ENCODE peak calls at places on chromosome 16, in eight cellular contexts. One of them, this sample, is unnamed.

GRCh38 chr16:84916850-84917249 is 94.5 kb downstream of the ZDHHC7 start:
- DNase-seq in upper lobe of right lung: no peak
- DNase-seq in naive B cell: no peak
- DNase-seq in NCI-H345: peak; percentile 0
- DNase-seq in BE2C: no peak
- DNase-seq in kidney: no peak
- DNase-seq in fibroblast of pulmonary artery: no peak
- DNase-seq in NCI-H524: peak; percentile 17
- DNase-seq in this sample: no peak

GRCh38 chr16:81823111-81823510 is 44.0 kb downstream of the PLCG2 start:
- DNase-seq in upper lobe of right lung: no peak
- DNase-seq in naive B cell: peak; percentile 84
- DNase-seq in NCI-H345: no peak
- DNase-seq in BE2C: no peak
- DNase-seq in kidney: no peak
- DNase-seq in fibroblast of pulmonary artery: no peak
- DNase-seq in NCI-H524: no peak
- DNase-seq in this sample: no peak

GRCh38 chr16:87033541-87034300 is 283.5 kb downstream of the C16orf95 start:
- DNase-seq in upper lobe of right lung: no peak
- DNase-seq in naive B cell: no peak
- DNase-seq in NCI-H345: no peak
- DNase-seq in BE2C: no peak
- DNase-seq in kidney: no peak
- DNase-seq in fibroblast of pulmonary artery: peak; percentile 54
- DNase-seq in NCI-H524: no peak
- DNase-seq in this sample: no peak

GRCh38 chr16:645852-646678 is 3.1 kb upstream of the WDR90 start:
- DNase-seq in upper lobe of right lung: peak; percentile 84
- DNase-seq in naive B cell: no peak
- DNase-seq in NCI-H345: no peak
- DNase-seq in BE2C: no peak
- DNase-seq in kidney: no peak
- DNase-seq in fibroblast of pulmonary artery: no peak
- DNase-seq in NCI-H524: no peak
- DNase-seq in this sample: no peak

GRCh38 chr16:59645194-59645593 is 911.1 kb upstream of the GOT2 start:
- DNase-seq in upper lobe of right lung: no peak
- DNase-seq in naive B cell: no peak
- DNase-seq in NCI-H345: no peak
- DNase-seq in BE2C: no peak
- DNase-seq in kidney: no peak
- DNase-seq in fibroblast of pulmonary artery: no peak
- DNase-seq in NCI-H524: no peak
- DNase-seq in this sample: no peak

GRCh38 chr16:81837312-81837748 is 58.2 kb downstream of the PLCG2 start:
- DNase-seq in upper lobe of right lung: no peak
- DNase-seq in naive B cell: no peak
- DNase-seq in NCI-H345: no peak
- DNase-seq in BE2C: no peak
- DNase-seq in kidney: no peak
- DNase-seq in fibroblast of pulmonary artery: no peak
- DNase-seq in NCI-H524: no peak
- DNase-seq in this sample: no peak

GRCh38 chr16:66084306-66084705 is 282.2 kb upstream of the CDH5 start:
- DNase-seq in upper lobe of right lung: no peak
- DNase-seq in naive B cell: no peak
- DNase-seq in NCI-H345: no peak
- DNase-seq in BE2C: no peak
- DNase-seq in kidney: no peak
- DNase-seq in fibroblast of pulmonary artery: no peak
- DNase-seq in NCI-H524: no peak
- DNase-seq in this sample: no peak

GRCh38 chr16:73140944-73141343 is 93.0 kb upstream of the ZFHX3 start:
- DNase-seq in upper lobe of right lung: no peak
- DNase-seq in naive B cell: no peak
- DNase-seq in NCI-H345: no peak
- DNase-seq in BE2C: no peak
- DNase-seq in kidney: no peak
- DNase-seq in fibroblast of pulmonary artery: no peak
- DNase-seq in NCI-H524: peak; percentile 33
- DNase-seq in this sample: no peak

GRCh38 chr16:27771201-27771910 is 221.4 kb downstream of the KATNIP start:
- DNase-seq in upper lobe of right lung: no peak
- DNase-seq in naive B cell: no peak
- DNase-seq in NCI-H345: no peak
- DNase-seq in BE2C: no peak
- DNase-seq in kidney: peak; percentile 29
- DNase-seq in fibroblast of pulmonary artery: no peak
- DNase-seq in NCI-H524: no peak
- DNase-seq in this sample: no peak

GRCh38 chr16:79839851-79840321 is 239.3 kb upstream of the MAF start:
- DNase-seq in upper lobe of right lung: peak; percentile 61
- DNase-seq in naive B cell: no peak
- DNase-seq in NCI-H345: no peak
- DNase-seq in BE2C: no peak
- DNase-seq in kidney: no peak
- DNase-seq in fibroblast of pulmonary artery: no peak
- DNase-seq in NCI-H524: no peak
- DNase-seq in this sample: no peak

GRCh38 chr16:87464691-87465300 is 28.0 kb downstream of the ZCCHC14 start:
- DNase-seq in upper lobe of right lung: peak; percentile 83
- DNase-seq in naive B cell: no peak
- DNase-seq in NCI-H345: no peak
- DNase-seq in BE2C: peak; percentile 47
- DNase-seq in kidney: peak; percentile 91
- DNase-seq in fibroblast of pulmonary artery: peak; percentile 92
- DNase-seq in NCI-H524: no peak
- DNase-seq in this sample: peak; percentile 89

GRCh38 chr16:89563639-89564392 is 3.3 kb downstream of the RPL13 start:
- DNase-seq in upper lobe of right lung: no peak
- DNase-seq in naive B cell: no peak
- DNase-seq in NCI-H345: no peak
- DNase-seq in BE2C: no peak
- DNase-seq in kidney: no peak
- DNase-seq in fibroblast of pulmonary artery: no peak
- DNase-seq in NCI-H524: no peak
- DNase-seq in this sample: peak; percentile 63

GRCh38 chr16:67884684-67885083 is at the start of gene NRN1L:
- DNase-seq in upper lobe of right lung: peak; percentile 91
- DNase-seq in naive B cell: no peak
- DNase-seq in NCI-H345: peak; percentile 31
- DNase-seq in BE2C: peak; percentile 97
- DNase-seq in kidney: peak; percentile 96
- DNase-seq in fibroblast of pulmonary artery: peak; percentile 91
- DNase-seq in NCI-H524: no peak
- DNase-seq in this sample: no peak

GRCh38 chr16:72997141-72997542 is 50.8 kb downstream of the ZFHX3 start:
- DNase-seq in upper lobe of right lung: no peak
- DNase-seq in naive B cell: no peak
- DNase-seq in NCI-H345: no peak
- DNase-seq in BE2C: no peak
- DNase-seq in kidney: no peak
- DNase-seq in fibroblast of pulmonary artery: peak; percentile 73
- DNase-seq in NCI-H524: no peak
- DNase-seq in this sample: no peak

GRCh38 chr16:64920211-64920610 is 201.7 kb downstream of the CDH11 start:
- DNase-seq in upper lobe of right lung: no peak
- DNase-seq in naive B cell: no peak
- DNase-seq in NCI-H345: no peak
- DNase-seq in BE2C: no peak
- DNase-seq in kidney: no peak
- DNase-seq in fibroblast of pulmonary artery: peak; percentile 29
- DNase-seq in NCI-H524: no peak
- DNase-seq in this sample: peak; percentile 18

GRCh38 chr16:8070501-8070900 is 519.8 kb downstream of the TMEM114 start:
- DNase-seq in upper lobe of right lung: no peak
- DNase-seq in naive B cell: no peak
- DNase-seq in NCI-H345: no peak
- DNase-seq in BE2C: no peak
- DNase-seq in kidney: no peak
- DNase-seq in fibroblast of pulmonary artery: no peak
- DNase-seq in NCI-H524: no peak
- DNase-seq in this sample: no peak

GRCh38 chr16:66842765-66843164 is 1.4 kb upstream of the CA7 start:
- DNase-seq in upper lobe of right lung: no peak
- DNase-seq in naive B cell: no peak
- DNase-seq in NCI-H345: no peak
- DNase-seq in BE2C: no peak
- DNase-seq in kidney: no peak
- DNase-seq in fibroblast of pulmonary artery: no peak
- DNase-seq in NCI-H524: no peak
- DNase-seq in this sample: peak; percentile 77

This sample was measured in myocyte.